ENCODE peak calls at places on chromosomes 3 and 15, in seven cellular contexts. I is uterus, T is IMR-90, Z is breast epithelium, A is body of pancreas, M is heart left ventricle, E is prostate gland. V is an unnamed sample.

GRCh38 chr3:66494964-66495581 is 5.7 kb downstream of the LRIG1 start:
- DNase-seq in T (no peak), E (no peak), M (no peak), I (no peak), A (no peak), Z (no peak), V (no peak)

GRCh38 chr3:107516475-107516874 is 6.3 kb upstream of the BBX start:
- DNase-seq in T (no peak), Z (no peak), E (no peak), I (no peak), M (no peak), A (no peak), V (no peak)

GRCh38 chr15:31102049-31102321 is 460 bp upstream of the TRPM1 start:
- DNase-seq in I (no peak), E (no peak), Z (no peak), M (no peak), A (no peak), T (no peak), V (no peak)

GRCh38 chr3:194245975-194246561 is 105.1 kb downstream of the CPN2 start:
- DNase-seq in A (no peak), T (no peak), M (no peak), I (no peak), E (no peak), Z (no peak), V (no peak)

GRCh38 chr3:45516829-45517228 is 77.7 kb upstream of the LIMD1 start:
- DNase-seq in T (peak; percentile 92), A (no peak), I (no peak), M (no peak), Z (no peak), E (no peak), V (no peak)

GRCh38 chr3:10530241-10530640 is 24.9 kb upstream of the ATP2B2 start:
- DNase-seq in I (no peak), A (no peak), T (no peak), E (no peak), Z (peak; percentile 37), M (no peak), V (no peak)

GRCh38 chr3:103295974-103296570 is 861.3 kb downstream of the ZPLD1 start:
- DNase-seq in T (peak; percentile 33), A (no peak), E (no peak), I (no peak), M (no peak), Z (no peak), V (no peak)

GRCh38 chr15:64687167-64688085 is 88.0 kb downstream of the RBPMS2 start:
- DNase-seq in E (no peak), Z (no peak), M (no peak), I (no peak), T (no peak), A (no peak), V (no peak)

GRCh38 chr3:27633224-27633545 is 88.9 kb downstream of the EOMES start:
- DNase-seq in A (no peak), Z (no peak), M (peak; percentile 18), E (no peak), I (no peak), T (peak; percentile 36), V (peak; percentile 26)

GRCh38 chr3:196268270-196269163 is 19.0 kb downstream of the PCYT1A start:
- DNase-seq in I (no peak), E (no peak), T (peak; percentile 75), A (no peak), Z (no peak), M (no peak), V (peak; percentile 40)

GRCh38 chr15:31605467-31605931 is 278.9 kb downstream of the KLF13 start:
- DNase-seq in I (no peak), Z (no peak), T (peak; percentile 81), E (no peak), M (no peak), A (no peak), V (no peak)

GRCh38 chr15:25730918-25731317 is 132.2 kb downstream of the ATP10A start:
- DNase-seq in Z (no peak), M (no peak), A (no peak), I (no peak), T (no peak), E (no peak), V (no peak)

GRCh38 chr15:25763954-25764353 is 99.2 kb downstream of the ATP10A start:
- DNase-seq in T (no peak), Z (no peak), M (no peak), A (no peak), I (no peak), E (no peak), V (no peak)

GRCh38 chr3:101170047-101170771 is 150.2 kb downstream of the IMPG2 start:
- DNase-seq in A (no peak), M (no peak), I (no peak), T (peak; percentile 41), E (no peak), Z (no peak), V (no peak)

GRCh38 chr15:100016632-100017031 is 283.4 kb upstream of the LYSMD4 start:
- DNase-seq in Z (no peak), T (no peak), I (no peak), A (no peak), E (no peak), M (no peak), V (no peak)

GRCh38 chr15:50916395-50916794 is 7.9 kb downstream of the AP4E1 start:
- DNase-seq in I (no peak), M (no peak), E (no peak), T (no peak), A (no peak), Z (no peak), V (no peak)

GRCh38 chr3:101179637-101180036 is 140.7 kb downstream of the IMPG2 start:
- DNase-seq in E (no peak), T (peak; percentile 59), I (no peak), Z (no peak), M (no peak), A (no peak), V (no peak)

GRCh38 chr3:134607054-134608022 is 43.5 kb downstream of the KY start:
- DNase-seq in A (no peak), T (peak; percentile 25), E (no peak), Z (no peak), I (no peak), M (no peak), V (no peak)

GRCh38 chr3:59513570-59513969 is 463.7 kb upstream of the CFAP20DC start:
- DNase-seq in E (no peak), Z (no peak), T (no peak), M (no peak), I (no peak), A (no peak), V (no peak)

GRCh38 chr15:41892621-41893421 is 1.0 kb downstream of the SPTBN5 start:
- DNase-seq in E (peak; percentile 85), M (peak; percentile 85), T (no peak), A (peak; percentile 94), Z (peak; percentile 87), I (no peak), V (no peak)

GRCh38 chr3:14458434-14459280 is 56.3 kb downstream of the SLC6A6 start:
- DNase-seq in M (no peak), A (no peak), I (no peak), T (no peak), Z (no peak), E (no peak), V (no peak)

GRCh38 chr15:26352406-26352805 is 420.5 kb downstream of the GABRB3 start:
- DNase-seq in A (no peak), T (no peak), E (no peak), Z (no peak), M (no peak), I (no peak), V (no peak)

GRCh38 chr3:109278546-109278945 is 37.8 kb downstream of the DPPA2 start:
- DNase-seq in Z (no peak), I (no peak), M (no peak), E (no peak), T (no peak), A (no peak), V (no peak)

GRCh38 chr3:188283347-188283746 is 129.4 kb downstream of the LPP start:
- DNase-seq in T (peak; percentile 50), A (peak; percentile 60), Z (no peak), M (no peak), I (peak; percentile 84), E (no peak), V (no peak)

GRCh38 chr3:194824676-194825075 is 139.0 kb downstream of the FAM43A start:
- DNase-seq in E (no peak), M (peak; percentile 86), I (no peak), Z (no peak), T (peak; percentile 29), A (no peak), V (peak; percentile 35)

GRCh38 chr3:105906834-105907233 is 38.0 kb upstream of the CBLB start:
- DNase-seq in M (peak; percentile 70), E (no peak), Z (no peak), T (peak; percentile 86), I (peak; percentile 65), A (peak; percentile 48), V (no peak)

GRCh38 chr3:178536271-178537079 is at the start of gene KCNMB2:
- DNase-seq in A (no peak), M (no peak), Z (no peak), E (no peak), T (no peak), I (no peak), V (no peak)

GRCh38 chr3:129345281-129345680 is 66.6 kb downstream of the HMCES start:
- DNase-seq in A (no peak), M (no peak), I (no peak), Z (no peak), T (no peak), E (no peak), V (no peak)

GRCh38 chr3:127615631-127616305 is 13.2 kb upstream of the PODXL2 start:
- DNase-seq in I (no peak), M (no peak), A (no peak), E (no peak), Z (no peak), T (no peak), V (no peak)

GRCh38 chr15:93366387-93367100 is 277.5 kb upstream of the RGMA start:
- DNase-seq in E (no peak), T (no peak), Z (no peak), I (no peak), A (no peak), M (no peak), V (no peak)

GRCh38 chr3:126476166-126476975 is 680 bp upstream of the ZXDC start:
- DNase-seq in A (peak; percentile 72), T (peak; percentile 25), Z (peak; percentile 64), M (no peak), I (peak; percentile 73), E (peak; percentile 54), V (peak; percentile 68)
- TF ChIP-seq POLR2A in A (peak; percentile 87), T (no peak), Z (peak; percentile 59), M (peak; percentile 40), I (peak; percentile 58), E (peak; percentile 65), V (peak; percentile 42)

GRCh38 chr3:150703756-150704344 is at the start of gene ERICH6:
- DNase-seq in E (peak; percentile 88), A (peak; percentile 94), T (peak; percentile 85), Z (peak; percentile 92), I (peak; percentile 88), M (peak; percentile 91), V (peak; percentile 89)
- TF ChIP-seq POLR2A in E (peak; percentile 51), A (peak; percentile 72), T (peak; percentile 65), Z (peak; percentile 32), I (peak; percentile 21), M (peak; percentile 47), V (peak; percentile 3)

GRCh38 chr15:73683624-73684536 is at the start of gene CD276:
- DNase-seq in T (peak; percentile 64), I (peak; percentile 68), M (peak; percentile 81), Z (peak; percentile 61), E (peak; percentile 61), A (peak; percentile 88), V (peak; percentile 61)
- TF ChIP-seq POLR2A in T (peak; percentile 47), I (no peak), M (no peak), Z (no peak), E (no peak), A (peak; percentile 41), V (peak; percentile 65)

GRCh38 chr15:74788716-74789151 is 6.9 kb downstream of the CSK start:
- DNase-seq in I (no peak), Z (no peak), E (no peak), A (no peak), T (no peak), M (no peak), V (no peak)
- TF ChIP-seq POLR2A in I (no peak), Z (no peak), E (no peak), A (no peak), T (no peak), M (no peak), V (no peak)

V was measured in H54.